ENCODE peak calls at places on chromosomes 6 and 20, in six cellular contexts. One of them, this sample, is unnamed.

GRCh38 chr6:71537717-71538116 is 249.1 kb downstream of the OGFRL1 start:
- DNase-seq in stomach: no peak
- DNase-seq in choroid plexus epithelial cell: peak; percentile 36
- DNase-seq in body of pancreas: no peak
- DNase-seq in H1: no peak
- DNase-seq in CD8-positive, alpha-beta T cell: no peak
- DNase-seq in this sample: peak; percentile 71

GRCh38 chr6:136846046-136846445 is 23.7 kb downstream of the PEX7 start:
- DNase-seq in stomach: peak; percentile 43
- DNase-seq in choroid plexus epithelial cell: peak; percentile 88
- DNase-seq in body of pancreas: peak; percentile 62
- DNase-seq in H1: no peak
- DNase-seq in CD8-positive, alpha-beta T cell: no peak
- DNase-seq in this sample: peak; percentile 82

GRCh38 chr6:125232466-125232865 is 69.3 kb downstream of the HDDC2 start:
- DNase-seq in stomach: no peak
- DNase-seq in choroid plexus epithelial cell: peak; percentile 35
- DNase-seq in body of pancreas: no peak
- DNase-seq in H1: no peak
- DNase-seq in CD8-positive, alpha-beta T cell: no peak
- DNase-seq in this sample: peak; percentile 31

GRCh38 chr6:132166670-132167069 is 215.5 kb upstream of the CCN2 start:
- DNase-seq in stomach: no peak
- DNase-seq in choroid plexus epithelial cell: no peak
- DNase-seq in body of pancreas: no peak
- DNase-seq in H1: no peak
- DNase-seq in CD8-positive, alpha-beta T cell: no peak
- DNase-seq in this sample: no peak

GRCh38 chr6:33683576-33684427 is 27.7 kb downstream of the UQCC2 start:
- DNase-seq in stomach: no peak
- DNase-seq in choroid plexus epithelial cell: no peak
- DNase-seq in body of pancreas: no peak
- DNase-seq in H1: no peak
- DNase-seq in CD8-positive, alpha-beta T cell: no peak
- DNase-seq in this sample: no peak

GRCh38 chr20:36632487-36633284 is 13.3 kb downstream of the SLA2 start:
- DNase-seq in stomach: no peak
- DNase-seq in choroid plexus epithelial cell: no peak
- DNase-seq in body of pancreas: no peak
- DNase-seq in H1: peak; percentile 74
- DNase-seq in CD8-positive, alpha-beta T cell: no peak
- DNase-seq in this sample: no peak

GRCh38 chr6:33610057-33610456 is 11.1 kb upstream of the ITPR3 start:
- DNase-seq in stomach: no peak
- DNase-seq in choroid plexus epithelial cell: no peak
- DNase-seq in body of pancreas: no peak
- DNase-seq in H1: no peak
- DNase-seq in CD8-positive, alpha-beta T cell: no peak
- DNase-seq in this sample: no peak

GRCh38 chr6:4224082-4224978 is 89.0 kb upstream of the ECI2 start:
- DNase-seq in stomach: no peak
- DNase-seq in choroid plexus epithelial cell: peak; percentile 72
- DNase-seq in body of pancreas: no peak
- DNase-seq in H1: no peak
- DNase-seq in CD8-positive, alpha-beta T cell: no peak
- DNase-seq in this sample: peak; percentile 76

GRCh38 chr6:67680297-67680932 is 954.7 kb upstream of the ADGRB3 start:
- DNase-seq in stomach: no peak
- DNase-seq in choroid plexus epithelial cell: peak; percentile 68
- DNase-seq in body of pancreas: no peak
- DNase-seq in H1: no peak
- DNase-seq in CD8-positive, alpha-beta T cell: no peak
- DNase-seq in this sample: peak; percentile 23

GRCh38 chr6:166494757-166495486 is 91.6 kb downstream of the RAMACL start:
- DNase-seq in stomach: no peak
- DNase-seq in choroid plexus epithelial cell: no peak
- DNase-seq in body of pancreas: no peak
- DNase-seq in H1: no peak
- DNase-seq in CD8-positive, alpha-beta T cell: no peak
- DNase-seq in this sample: no peak

GRCh38 chr6:125957845-125958244 is 1.3 kb downstream of the HINT3 start:
- DNase-seq in stomach: no peak
- DNase-seq in choroid plexus epithelial cell: peak; percentile 78
- DNase-seq in body of pancreas: no peak
- DNase-seq in H1: no peak
- DNase-seq in CD8-positive, alpha-beta T cell: no peak
- DNase-seq in this sample: peak; percentile 80

GRCh38 chr6:16483315-16483875 is 245.0 kb downstream of the GMPR start:
- DNase-seq in stomach: no peak
- DNase-seq in choroid plexus epithelial cell: no peak
- DNase-seq in body of pancreas: no peak
- DNase-seq in H1: no peak
- DNase-seq in CD8-positive, alpha-beta T cell: no peak
- DNase-seq in this sample: no peak

GRCh38 chr6:12993283-12993898 is 276.8 kb downstream of the PHACTR1 start:
- DNase-seq in stomach: no peak
- DNase-seq in choroid plexus epithelial cell: no peak
- DNase-seq in body of pancreas: no peak
- DNase-seq in H1: no peak
- DNase-seq in CD8-positive, alpha-beta T cell: no peak
- DNase-seq in this sample: no peak

GRCh38 chr6:50826803-50827202 is 8.1 kb downstream of the TFAP2B start:
- DNase-seq in stomach: no peak
- DNase-seq in choroid plexus epithelial cell: no peak
- DNase-seq in body of pancreas: no peak
- DNase-seq in H1: no peak
- DNase-seq in CD8-positive, alpha-beta T cell: no peak
- DNase-seq in this sample: no peak

GRCh38 chr6:145738265-145738664 is 2.9 kb upstream of the EPM2A start:
- DNase-seq in stomach: no peak
- DNase-seq in choroid plexus epithelial cell: no peak
- DNase-seq in body of pancreas: no peak
- DNase-seq in H1: no peak
- DNase-seq in CD8-positive, alpha-beta T cell: no peak
- DNase-seq in this sample: no peak

GRCh38 chr20:12210591-12210990 is 292.9 kb downstream of the BTBD3 start:
- DNase-seq in stomach: no peak
- DNase-seq in choroid plexus epithelial cell: no peak
- DNase-seq in body of pancreas: no peak
- DNase-seq in H1: no peak
- DNase-seq in CD8-positive, alpha-beta T cell: no peak
- DNase-seq in this sample: no peak

GRCh38 chr6:135438907-135439535 is 58.5 kb downstream of the AHI1 start:
- DNase-seq in stomach: no peak
- DNase-seq in choroid plexus epithelial cell: peak; percentile 53
- DNase-seq in body of pancreas: no peak
- DNase-seq in H1: no peak
- DNase-seq in CD8-positive, alpha-beta T cell: no peak
- DNase-seq in this sample: peak; percentile 44

GRCh38 chr6:133983099-133983939 is 30.3 kb downstream of the TBPL1 start:
- DNase-seq in stomach: no peak
- DNase-seq in choroid plexus epithelial cell: peak; percentile 86
- DNase-seq in body of pancreas: no peak
- DNase-seq in H1: no peak
- DNase-seq in CD8-positive, alpha-beta T cell: peak; percentile 47
- DNase-seq in this sample: peak; percentile 47

GRCh38 chr20:18983796-18984195 is 170.2 kb downstream of the SCP2D1 start:
- DNase-seq in stomach: no peak
- DNase-seq in choroid plexus epithelial cell: no peak
- DNase-seq in body of pancreas: no peak
- DNase-seq in H1: no peak
- DNase-seq in CD8-positive, alpha-beta T cell: no peak
- DNase-seq in this sample: no peak

GRCh38 chr6:74100719-74101287 is 404.8 kb downstream of the CD109 start:
- DNase-seq in stomach: no peak
- DNase-seq in choroid plexus epithelial cell: peak; percentile 34
- DNase-seq in body of pancreas: no peak
- DNase-seq in H1: no peak
- DNase-seq in CD8-positive, alpha-beta T cell: no peak
- DNase-seq in this sample: peak; percentile 15

GRCh38 chr6:136582702-136583471 is 32.7 kb upstream of the MAP7 start:
- DNase-seq in stomach: no peak
- DNase-seq in choroid plexus epithelial cell: peak; percentile 95
- DNase-seq in body of pancreas: no peak
- DNase-seq in H1: no peak
- DNase-seq in CD8-positive, alpha-beta T cell: no peak
- DNase-seq in this sample: peak; percentile 90

GRCh38 chr6:141484726-141485125 is 648.0 kb upstream of the GJE1 start:
- DNase-seq in stomach: no peak
- DNase-seq in choroid plexus epithelial cell: peak; percentile 40
- DNase-seq in body of pancreas: no peak
- DNase-seq in H1: no peak
- DNase-seq in CD8-positive, alpha-beta T cell: no peak
- DNase-seq in this sample: peak; percentile 31

GRCh38 chr6:89471287-89471867 is 38.4 kb downstream of the ANKRD6 start:
- DNase-seq in stomach: no peak
- DNase-seq in choroid plexus epithelial cell: no peak
- DNase-seq in body of pancreas: no peak
- DNase-seq in H1: no peak
- DNase-seq in CD8-positive, alpha-beta T cell: no peak
- DNase-seq in this sample: no peak

GRCh38 chr6:89475634-89476033 is 42.7 kb downstream of the ANKRD6 start:
- DNase-seq in stomach: no peak
- DNase-seq in choroid plexus epithelial cell: peak; percentile 28
- DNase-seq in body of pancreas: no peak
- DNase-seq in H1: no peak
- DNase-seq in CD8-positive, alpha-beta T cell: peak; percentile 1
- DNase-seq in this sample: peak; percentile 37

GRCh38 chr6:89479902-89480301 is 47.0 kb downstream of the ANKRD6 start:
- DNase-seq in stomach: no peak
- DNase-seq in choroid plexus epithelial cell: no peak
- DNase-seq in body of pancreas: no peak
- DNase-seq in H1: no peak
- DNase-seq in CD8-positive, alpha-beta T cell: no peak
- DNase-seq in this sample: no peak

DNA sequence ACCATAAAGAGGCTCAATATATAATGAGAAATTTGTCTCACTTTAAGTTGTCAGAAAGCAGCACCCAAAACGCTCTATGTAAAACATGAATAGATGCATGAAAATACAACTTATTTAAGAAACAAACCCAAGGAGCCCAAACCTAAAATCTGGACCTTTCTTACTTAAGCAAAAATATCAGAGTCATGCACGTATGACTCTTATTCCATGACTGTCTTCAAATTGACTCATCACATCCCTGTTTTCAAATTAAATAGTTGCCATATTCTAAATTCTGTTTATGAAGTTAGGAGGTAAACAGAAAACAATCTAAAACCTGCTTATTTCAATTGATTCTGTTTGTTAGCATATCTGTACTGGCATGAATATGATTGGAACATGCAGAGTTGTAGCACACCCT is 42.2 kb downstream of the ANKRD6 start:
- DNase-seq in stomach: no peak
- DNase-seq in choroid plexus epithelial cell: no peak
- DNase-seq in body of pancreas: no peak
- DNase-seq in H1: no peak
- DNase-seq in CD8-positive, alpha-beta T cell: no peak
- DNase-seq in this sample: peak; percentile 24
- H3K4me3 ChIP-seq in stomach: no peak overlapping the region
- H3K4me3 ChIP-seq in choroid plexus epithelial cell: no peak overlapping the region
- H3K4me3 ChIP-seq in body of pancreas: no peak overlapping the region
- H3K4me3 ChIP-seq in H1: no peak overlapping the region
- H3K4me3 ChIP-seq in CD8-positive, alpha-beta T cell: no peak overlapping the region
- H3K4me3 ChIP-seq in this sample: no peak overlapping the region

DNA sequence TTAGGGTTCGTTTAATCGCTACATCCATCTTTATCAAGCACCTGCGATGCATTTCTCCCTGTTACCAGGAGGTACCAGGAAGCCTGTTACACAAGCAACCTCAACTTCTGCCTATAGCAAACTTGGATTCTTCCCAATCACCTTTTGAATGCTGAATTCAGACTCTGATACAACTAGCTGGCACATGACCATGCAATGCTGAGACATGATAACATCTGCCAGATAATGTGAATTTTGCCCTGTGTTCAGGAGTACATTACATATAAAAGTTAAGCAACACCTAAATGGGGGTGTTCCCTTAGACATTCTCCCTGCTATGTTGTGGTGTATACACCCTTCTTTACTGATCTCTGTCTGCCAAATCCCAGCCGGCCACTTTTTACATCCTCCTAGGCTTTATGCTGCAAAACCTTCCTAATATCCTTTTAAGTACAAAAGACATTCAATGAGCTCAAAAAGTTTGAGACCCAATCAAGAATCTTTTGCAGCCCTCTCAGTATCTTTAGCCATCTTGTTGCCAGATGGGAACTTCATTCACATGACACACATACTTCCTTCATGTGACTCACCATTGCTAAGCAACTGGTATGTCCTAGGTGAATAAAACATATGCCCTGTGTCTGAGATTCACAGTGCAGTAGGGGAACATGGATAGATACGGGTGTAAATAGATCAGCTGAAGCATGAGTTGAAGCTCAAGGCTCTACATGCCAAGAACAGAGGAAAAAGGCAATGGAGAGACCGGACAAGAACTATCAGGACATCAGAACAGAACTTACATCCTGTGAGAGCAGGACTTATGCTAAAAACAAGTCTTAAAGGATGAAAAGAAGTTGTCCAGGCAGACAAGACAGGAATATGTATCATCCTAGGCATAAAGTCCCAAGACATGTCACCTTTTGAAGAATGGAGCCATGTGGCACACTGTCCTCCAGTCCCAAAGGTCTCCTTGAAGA is 84.3 kb downstream of the ZHX3 start:
- DNase-seq in stomach: no peak
- DNase-seq in choroid plexus epithelial cell: peak; percentile 94
- DNase-seq in body of pancreas: no peak
- DNase-seq in H1: no peak
- DNase-seq in CD8-positive, alpha-beta T cell: no peak
- DNase-seq in this sample: peak; percentile 84
- H3K4me3 ChIP-seq in stomach: no peak overlapping the region
- H3K4me3 ChIP-seq in choroid plexus epithelial cell: no peak overlapping the region
- H3K4me3 ChIP-seq in body of pancreas: no peak overlapping the region
- H3K4me3 ChIP-seq in H1: no peak overlapping the region
- H3K4me3 ChIP-seq in CD8-positive, alpha-beta T cell: no peak overlapping the region
- H3K4me3 ChIP-seq in this sample: no peak overlapping the region

DNA sequence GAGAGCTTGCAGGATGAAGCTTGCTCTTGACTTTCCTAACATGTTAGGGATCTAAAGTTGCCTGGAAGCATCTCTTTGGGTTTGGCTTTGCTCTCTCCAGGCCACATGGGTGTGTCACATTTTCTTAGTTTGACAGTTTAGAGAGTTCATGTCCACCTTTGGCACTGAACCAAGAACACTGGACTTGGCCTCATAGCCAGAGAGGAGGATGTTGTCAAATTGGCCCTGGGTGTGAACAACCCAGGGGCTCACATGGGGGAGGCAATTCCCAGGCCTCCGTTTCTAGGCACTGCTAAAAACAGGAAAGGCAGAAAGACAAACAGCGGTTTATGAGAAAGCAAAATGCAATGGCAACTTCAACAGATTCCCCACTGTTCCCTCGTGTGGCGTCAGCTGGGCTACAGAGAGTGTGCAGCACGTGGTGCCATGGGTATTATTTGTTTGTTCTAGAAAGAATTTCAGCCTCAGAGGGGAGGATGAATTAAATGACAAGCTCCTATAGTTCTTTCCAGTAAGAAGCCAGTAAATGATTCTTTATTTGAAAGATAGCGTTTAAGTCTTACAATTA is 93.9 kb downstream of the CLIC5 start:
- DNase-seq in stomach: no peak
- DNase-seq in choroid plexus epithelial cell: peak; percentile 42
- DNase-seq in body of pancreas: no peak
- DNase-seq in H1: no peak
- DNase-seq in CD8-positive, alpha-beta T cell: no peak
- DNase-seq in this sample: peak; percentile 14
- H3K4me3 ChIP-seq in stomach: no peak overlapping the region
- H3K4me3 ChIP-seq in choroid plexus epithelial cell: no peak overlapping the region
- H3K4me3 ChIP-seq in body of pancreas: no peak overlapping the region
- H3K4me3 ChIP-seq in H1: no peak overlapping the region
- H3K4me3 ChIP-seq in CD8-positive, alpha-beta T cell: no peak overlapping the region
- H3K4me3 ChIP-seq in this sample: no peak overlapping the region

GRCh38 chr6:107731422-107732319 is 92.4 kb downstream of the SCML4 start:
- DNase-seq in stomach: no peak
- DNase-seq in choroid plexus epithelial cell: no peak
- DNase-seq in body of pancreas: no peak
- DNase-seq in H1: no peak
- DNase-seq in CD8-positive, alpha-beta T cell: no peak
- DNase-seq in this sample: no peak
- H3K4me3 ChIP-seq in stomach: peak overlapping the region; percentile 9
- H3K4me3 ChIP-seq in choroid plexus epithelial cell: no peak overlapping the region
- H3K4me3 ChIP-seq in body of pancreas: no peak overlapping the region
- H3K4me3 ChIP-seq in H1: no peak overlapping the region
- H3K4me3 ChIP-seq in CD8-positive, alpha-beta T cell: peak overlapping the region; percentile 85
- H3K4me3 ChIP-seq in this sample: no peak overlapping the region